ENCODE peak calls at places on chromosomes 2 and 18, in four cellular contexts. B is sigmoid colon, N is cardiac fibroblast, R is fibroblast of pulmonary artery. W is an unnamed sample.

GRCh38 chr2:12048551-12048950 is 302.1 kb downstream of the LPIN1 start:
- DNase-seq in R (no peak), N (no peak), B (no peak), W (no peak)

GRCh38 chr18:28015671-28016070 is 161.3 kb downstream of the CDH2 start:
- DNase-seq in B (no peak), R (no peak), N (no peak), W (no peak)

GRCh38 chr2:95276244-95276887 is 2.1 kb downstream of the PROM2 start:
- DNase-seq in N (no peak), B (peak; percentile 48), R (no peak), W (no peak)

GRCh38 chr18:52869942-52870907 is 530.2 kb downstream of the DCC start:
- DNase-seq in N (no peak), B (peak; percentile 60), R (no peak), W (no peak)

GRCh38 chr18:63402246-63403164 is 19.8 kb downstream of the VPS4B start:
- DNase-seq in B (no peak), R (no peak), N (peak; percentile 3), W (no peak)

GRCh38 chr2:171531836-171532450 is 9.7 kb downstream of the CYBRD1 start:
- DNase-seq in N (peak; percentile 41), B (no peak), R (peak; percentile 6), W (no peak)

GRCh38 chr2:137870682-137871081 is 93.6 kb upstream of the HNMT start:
- DNase-seq in R (no peak), N (no peak), B (no peak), W (no peak)

GRCh38 chr2:69594341-69594740 is 49.2 kb downstream of the AAK1 start:
- DNase-seq in R (peak; percentile 52), N (peak; percentile 31), B (no peak), W (peak; percentile 84)

GRCh38 chr18:26875040-26875654 is 9.6 kb upstream of the AQP4 start:
- DNase-seq in B (no peak), R (no peak), N (no peak), W (no peak)

GRCh38 chr2:45259144-45259543 is 249.9 kb upstream of the SIX2 start:
- DNase-seq in B (no peak), R (no peak), N (no peak), W (no peak)

GRCh38 chr18:50706199-50706598 is 113.6 kb downstream of the MRO start:
- DNase-seq in B (peak; percentile 17), N (no peak), R (no peak), W (no peak)

GRCh38 chr2:168684921-168685618 is 117.4 kb upstream of the NOSTRIN start:
- DNase-seq in R (no peak), N (no peak), B (no peak), W (no peak)

GRCh38 chr2:168686485-168687191 is 115.8 kb upstream of the NOSTRIN start:
- DNase-seq in N (peak; percentile 79), R (peak; percentile 48), B (no peak), W (no peak)

GRCh38 chr2:168685619-168686453 is 116.6 kb upstream of the NOSTRIN start:
- DNase-seq in B (no peak), N (peak; percentile 87), R (peak; percentile 74), W (no peak)

GRCh38 chr2:168683996-168684395 is 118.4 kb upstream of the NOSTRIN start:
- DNase-seq in B (no peak), N (no peak), R (no peak), W (no peak)

GRCh38 chr2:168687314-168687713 is 115.1 kb upstream of the NOSTRIN start:
- DNase-seq in N (peak; percentile 52), R (peak; percentile 49), B (no peak), W (peak; percentile 42)
- TF ChIP-seq CTCF in N (peak; percentile 16), R (peak; percentile 11), B (no peak), W (peak; percentile 48)

DNA sequence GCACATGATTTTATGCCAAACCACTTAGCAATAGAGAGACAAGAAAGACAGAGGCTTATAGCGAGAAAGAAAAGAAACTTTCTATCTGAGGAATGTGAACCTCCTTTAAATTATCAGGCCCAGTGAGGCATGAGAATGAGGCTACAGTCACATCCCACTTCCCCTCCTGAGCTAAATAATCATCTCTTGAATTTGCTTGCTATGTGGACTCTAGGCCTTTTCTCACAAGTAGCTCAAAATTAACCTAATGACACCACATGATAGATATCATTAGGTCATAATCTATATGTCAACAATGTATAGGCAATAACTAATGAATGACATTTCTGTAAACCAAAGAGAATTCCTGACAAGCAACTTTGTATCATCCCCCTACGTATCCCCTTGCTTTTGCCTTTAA is 301.5 kb upstream of the MGAT5 start:
- DNase-seq in B (no peak), R (no peak), N (no peak), W (no peak)
- H3K4me3 ChIP-seq in B (no peak overlapping the region), R (no peak overlapping the region), N (no peak overlapping the region), W (no peak overlapping the region)

DNA sequence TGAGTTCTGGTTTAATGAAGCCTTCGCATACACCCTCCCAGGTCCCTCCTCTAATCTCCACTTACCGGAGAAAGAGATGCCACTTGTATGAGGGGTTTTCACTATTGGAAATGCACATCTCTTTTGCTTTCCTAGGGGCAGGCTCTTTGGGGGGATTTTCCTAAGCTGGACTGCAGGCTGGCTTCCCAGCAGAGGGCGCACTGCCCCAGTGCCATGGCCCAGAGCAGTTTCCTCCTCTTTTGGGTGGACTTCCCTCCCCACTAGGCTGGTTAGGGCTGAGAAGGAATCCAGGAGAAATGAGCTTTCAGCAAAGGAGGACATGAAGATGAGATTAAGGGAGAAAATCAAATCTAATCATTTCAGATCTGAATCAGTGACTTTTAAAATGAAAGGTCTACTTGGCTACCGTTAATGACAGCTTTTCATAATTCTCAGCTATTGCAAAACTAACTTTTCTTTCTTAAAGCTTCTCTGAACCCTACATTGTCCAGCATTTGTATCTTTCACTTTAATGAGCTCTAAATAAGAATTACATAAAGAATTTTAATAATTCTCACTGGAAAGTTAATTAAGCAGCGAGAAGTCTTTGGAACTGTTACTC is 784.1 kb upstream of the FANCL start:
- DNase-seq in B (no peak), N (peak; percentile 6), R (peak; percentile 56), W (peak; percentile 31)
- TF ChIP-seq CTCF in B (no peak), N (peak; percentile 44), R (peak; percentile 84), W (peak; percentile 90)

DNA sequence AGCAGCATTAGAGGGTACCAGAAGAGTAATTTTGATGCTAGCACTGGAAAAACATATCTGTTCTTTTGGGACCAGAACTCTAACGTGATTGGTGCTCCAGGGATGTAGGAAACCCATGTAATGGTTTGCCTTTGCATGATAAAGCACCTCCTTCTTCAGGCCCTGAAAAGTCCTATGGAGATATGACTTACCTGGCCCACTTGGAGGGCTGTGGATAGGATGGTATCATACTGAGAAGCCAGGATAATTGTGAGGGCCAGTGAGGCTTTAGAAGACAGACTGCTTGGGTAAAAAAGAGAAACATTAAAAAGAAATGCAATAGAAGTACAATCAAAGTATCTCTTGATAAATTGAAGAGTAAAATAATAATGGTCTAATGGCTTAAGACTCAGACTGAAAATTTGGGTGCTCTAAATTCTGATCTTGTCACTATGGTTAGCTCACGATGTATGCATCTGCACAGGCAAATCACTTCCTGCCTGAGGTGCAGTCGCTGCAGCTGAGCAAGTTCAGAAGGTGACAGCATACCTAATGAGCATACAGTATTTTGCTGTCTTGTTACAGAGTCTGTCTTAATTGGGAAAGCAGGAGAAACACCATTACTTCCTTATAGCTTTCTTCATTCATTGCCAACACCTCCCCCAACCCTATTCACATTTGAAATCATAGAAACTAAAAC is 371.5 kb downstream of the NUP35 start:
- DNase-seq in B (no peak), N (no peak), R (no peak), W (no peak)
- H3K4me3 ChIP-seq in B (no peak overlapping the region), N (no peak overlapping the region), R (no peak overlapping the region), W (no peak overlapping the region)

GRCh38 chr2:118374974-118375745 is 286.9 kb downstream of the INSIG2 start:
- DNase-seq in N (no peak), B (no peak), R (peak; percentile 2), W (peak; percentile 48)

GRCh38 chr2:118372876-118373597 is 284.8 kb downstream of the INSIG2 start:
- DNase-seq in R (no peak), N (no peak), B (no peak), W (no peak)

GRCh38 chr2:118375907-118376306 is 287.6 kb downstream of the INSIG2 start:
- DNase-seq in B (no peak), N (no peak), R (no peak), W (no peak)

DNA sequence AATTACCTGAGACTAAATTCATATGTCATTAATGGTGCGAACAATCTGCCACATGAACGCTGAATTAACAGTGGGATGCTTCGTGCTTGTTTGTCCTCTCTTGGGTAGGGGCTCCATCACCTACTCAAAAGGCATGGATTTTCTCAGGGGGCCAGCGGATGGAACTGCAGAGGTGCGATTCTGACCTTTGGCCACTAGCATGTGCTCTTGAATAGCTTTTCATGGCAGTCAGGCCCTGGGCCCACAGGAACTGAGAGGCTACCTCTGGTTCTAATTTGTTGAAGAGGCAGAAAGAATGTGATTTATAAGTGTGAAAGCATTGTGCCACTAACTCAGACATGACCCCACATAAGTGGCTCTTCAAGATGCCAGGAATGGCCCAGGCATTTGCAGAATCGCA is 283.2 kb downstream of the INSIG2 start:
- DNase-seq in R (peak; percentile 36), B (no peak), N (peak; percentile 65), W (peak; percentile 76)
- TF ChIP-seq CTCF in R (peak; percentile 50), B (no peak), N (peak; percentile 81), W (peak; percentile 97)